ENCODE peak calls at places on chromosomes 3 and 15, in eight cellular contexts. C, T, Z, J, P, V, K and Q are unnamed samples.

GRCh38 chr3:157618075-157618760 is 115.0 kb upstream of the VEPH1 start:
- DNase-seq in C (peak), T (peak), Z (no peak), J (no peak), P (no peak), V (peak), K (peak), Q (no peak)

GRCh38 chr3:122576174-122576940 is 1.1 kb upstream of the PARP15 start:
- DNase-seq in C (no peak), T (no peak), Z (no peak), J (no peak), P (peak), V (no peak), K (no peak), Q (no peak)

GRCh38 chr3:43105224-43105596 is 669 bp downstream of the POMGNT2 start:
- DNase-seq in C (no peak), T (no peak), Z (peak), J (peak), P (peak), V (no peak), K (no peak), Q (peak)

GRCh38 chr3:71309886-71310285 is 273.6 kb downstream of the FOXP1 start:
- DNase-seq in C (peak), T (no peak), Z (no peak), J (no peak), P (no peak), V (no peak), K (no peak), Q (no peak)

GRCh38 chr3:29514170-29514569 is 233.3 kb downstream of the RBMS3 start:
- DNase-seq in C (no peak), T (peak), Z (no peak), J (no peak), P (no peak), V (no peak), K (no peak), Q (no peak)

GRCh38 chr3:148532326-148532725 is 165.4 kb upstream of the AGTR1 start:
- DNase-seq in C (peak), T (no peak), Z (no peak), J (no peak), P (no peak), V (peak), K (no peak), Q (no peak)

GRCh38 chr3:66957357-66957756 is 40.8 kb upstream of the KBTBD8 start:
- DNase-seq in C (no peak), T (peak), Z (no peak), J (no peak), P (no peak), V (no peak), K (no peak), Q (no peak)

GRCh38 chr15:99002226-99002625 is 5.4 kb downstream of the PGPEP1L start:
- DNase-seq in C (no peak), T (no peak), Z (no peak), J (no peak), P (no peak), V (no peak), K (no peak), Q (no peak)

GRCh38 chr3:177522051-177522450 is 324.8 kb upstream of the TBL1XR1 start:
- DNase-seq in C (peak), T (peak), Z (no peak), J (no peak), P (no peak), V (no peak), K (no peak), Q (no peak)

GRCh38 chr15:31801152-31801551 is 229.2 kb upstream of the CHRNA7 start:
- DNase-seq in C (no peak), T (peak), Z (no peak), J (no peak), P (no peak), V (no peak), K (no peak), Q (no peak)

GRCh38 chr15:65470866-65471265 is 46.6 kb downstream of the DPP8 start:
- DNase-seq in C (peak), T (no peak), Z (no peak), J (no peak), P (no peak), V (no peak), K (no peak), Q (no peak)

GRCh38 chr15:91528811-91529210 is 324.7 kb upstream of the SLCO3A1 start:
- DNase-seq in C (no peak), T (no peak), Z (no peak), J (no peak), P (no peak), V (no peak), K (no peak), Q (no peak)

GRCh38 chr3:146165370-146165769 is 4.4 kb upstream of the PLOD2 start:
- DNase-seq in C (peak), T (no peak), Z (no peak), J (no peak), P (no peak), V (no peak), K (no peak), Q (no peak)

GRCh38 chr15:57550640-57551039 is 41.1 kb upstream of the MYZAP start:
- DNase-seq in C (no peak), T (peak), Z (no peak), J (no peak), P (no peak), V (peak), K (no peak), Q (no peak)